ENCODE peak calls at places on chromosome 9, in four cellular contexts. Y, E, T and P are unnamed samples.

GRCh38 chr9:4519604-4520003 is 29.3 kb downstream of the SLC1A1 start:
- DNase-seq in Y (no peak), E (no peak), T (no peak), P (no peak)

GRCh38 chr9:116809656-116810055 is 122.6 kb downstream of the TRIM32 start:
- DNase-seq in Y (no peak), E (no peak), T (no peak), P (no peak)

GRCh38 chr9:10112070-10112469 is 500.7 kb downstream of the PTPRD start:
- DNase-seq in Y (no peak), E (no peak), T (no peak), P (no peak)

GRCh38 chr9:20238921-20239320 is 383.4 kb downstream of the MLLT3 start:
- DNase-seq in Y (no peak), E (no peak), T (no peak), P (no peak)

GRCh38 chr9:105385372-105385985 is 62.4 kb upstream of the FSD1L start:
- DNase-seq in Y (no peak), E (no peak), T (no peak), P (no peak)

GRCh38 chr9:110752766-110753165 is 84.2 kb downstream of the MUSK start:
- DNase-seq in Y (no peak), E (peak), T (no peak), P (peak)

GRCh38 chr9:81896067-81896466 is 32.2 kb upstream of the SPATA31D4 start:
- DNase-seq in Y (no peak), E (no peak), T (no peak), P (no peak)

GRCh38 chr9:113872485-113873143 is 3.5 kb upstream of the ZNF618 start:
- DNase-seq in Y (no peak), E (no peak), T (no peak), P (no peak)

GRCh38 chr9:76868897-76869296 is 37.0 kb downstream of the PRUNE2 start:
- DNase-seq in Y (no peak), E (no peak), T (no peak), P (no peak)
- H3K4me3 ChIP-seq in Y (no peak), E (peak), T (no peak), P (no peak)

GRCh38 chr9:22452415-22453010 is 5.9 kb downstream of the DMRTA1 start:
- DNase-seq in Y (no peak), E (no peak), T (peak), P (peak)

GRCh38 chr9:22447607-22448305 is 1.1 kb downstream of the DMRTA1 start:
- DNase-seq in Y (no peak), E (no peak), T (peak), P (no peak)

GRCh38 chr9:22446589-22446949 is at the start of gene DMRTA1:
- DNase-seq in Y (peak), E (no peak), T (peak), P (peak)

GRCh38 chr9:22446950-22447606 is 454 bp downstream of the DMRTA1 start:
- DNase-seq in Y (peak), E (no peak), T (peak), P (no peak)
- H3K4me3 ChIP-seq in Y (peak), E (peak), T (peak), P (peak)

GRCh38 chr9:124411514-124412227 is 3.6 kb downstream of the PSMB7 start:
- DNase-seq in Y (no peak), E (peak), T (no peak), P (peak)
- H3K4me3 ChIP-seq in Y (no peak), E (no peak), T (no peak), P (peak)

GRCh38 chr9:76395381-76395780 is 1.2 kb upstream of the RFK start:
- DNase-seq in Y (no peak), E (no peak), T (no peak), P (no peak)
- H3K4me3 ChIP-seq in Y (peak), E (peak), T (peak), P (peak)

GRCh38 chr9:35078066-35078465 is 1.7 kb downstream of the FANCG start:
- DNase-seq in Y (no peak), E (no peak), T (no peak), P (no peak)
- H3K4me3 ChIP-seq in Y (no peak), E (peak), T (no peak), P (peak)